ENCODE peak calls at places on chromosomes 2 and 18, in four cellular contexts. H is suprapubic skin, K is esophagus muscularis mucosa, C is H1. L is an unnamed sample.

GRCh38 chr2:135494503-135494902 is 36.5 kb downstream of the ZRANB3 start:
- DNase-seq in K (no peak), C (no peak), H (no peak), L (no peak)

GRCh38 chr2:138335036-138335435 is 166.5 kb upstream of the SPOPL start:
- DNase-seq in K (no peak), H (no peak), C (no peak), L (no peak)

GRCh38 chr2:59850554-59850953 is 702.9 kb downstream of the BCL11A start:
- DNase-seq in C (no peak), K (no peak), H (no peak), L (no peak)

GRCh38 chr2:37344453-37345361 is at the start of gene QPCT:
- DNase-seq in H (peak), K (no peak), C (no peak), L (peak)

GRCh38 chr2:234142530-234142929 is 92.0 kb downstream of the SPP2 start:
- DNase-seq in K (no peak), C (no peak), H (no peak), L (no peak)

GRCh38 chr2:78681386-78681785 is 344.1 kb upstream of the REG3G start:
- DNase-seq in K (no peak), C (no peak), H (no peak), L (no peak)

GRCh38 chr18:74289137-74289536 is 2.6 kb downstream of the CYB5A start:
- DNase-seq in H (no peak), K (peak), C (no peak), L (no peak)

GRCh38 chr2:218002103-218002502 is 692 bp downstream of the TNS1 start:
- DNase-seq in C (no peak), H (no peak), K (no peak), L (no peak)

GRCh38 chr2:43225093-43225787 is 1.2 kb downstream of the ZFP36L2 start:
- DNase-seq in C (no peak), K (no peak), H (peak), L (peak)

GRCh38 chr2:240462073-240462703 is 26.7 kb downstream of the GPC1 start:
- DNase-seq in H (peak), C (no peak), K (no peak), L (peak)

GRCh38 chr2:169189123-169189522 is 119.8 kb downstream of the DHRS9 start:
- DNase-seq in K (no peak), C (no peak), H (no peak), L (no peak)

GRCh38 chr2:182616471-182617393 is 99.3 kb upstream of the DNAJC10 start:
- DNase-seq in H (no peak), C (no peak), K (no peak), L (no peak)

GRCh38 chr2:147110317-147110716 is 734.5 kb upstream of the ACVR2A start:
- DNase-seq in C (no peak), K (no peak), H (no peak), L (no peak)

GRCh38 chr18:45837283-45838070 is 12.0 kb downstream of the SIGLEC15 start:
- DNase-seq in C (peak), K (peak), H (no peak), L (peak)

GRCh38 chr2:118696786-118697465 is 150.5 kb downstream of the EN1 start:
- DNase-seq in H (no peak), K (no peak), C (no peak), L (no peak)

GRCh38 chr2:182694189-182694588 is 21.9 kb upstream of the DNAJC10 start:
- DNase-seq in H (no peak), K (no peak), C (no peak), L (no peak)

GRCh38 chr2:126885701-126886121 is 13.0 kb upstream of the TEX51 start:
- DNase-seq in C (no peak), H (peak), K (no peak), L (no peak)

GRCh38 chr2:39080152-39080551 is 40.7 kb downstream of the SOS1 start:
- DNase-seq in H (no peak), C (no peak), K (no peak), L (no peak)

GRCh38 chr2:134235771-134236170 is 18.1 kb upstream of the MGAT5 start:
- DNase-seq in H (no peak), K (no peak), C (no peak), L (no peak)

GRCh38 chr2:215404357-215404719 is 31.5 kb downstream of the FN1 start:
- DNase-seq in C (no peak), H (no peak), K (no peak), L (no peak)

GRCh38 chr2:241989074-241989473 is 119.5 kb downstream of the RTP5 start:
- DNase-seq in K (no peak), H (peak), C (no peak), L (no peak)

GRCh38 chr2:54806975-54807374 is 83.5 kb downstream of the EML6 start:
- DNase-seq in C (no peak), H (no peak), K (no peak), L (no peak)

GRCh38 chr2:54805255-54805654 is 81.8 kb downstream of the EML6 start:
- DNase-seq in H (no peak), K (no peak), C (no peak), L (no peak)

GRCh38 chr2:54809814-54810213 is 86.4 kb downstream of the EML6 start:
- DNase-seq in C (no peak), H (no peak), K (no peak), L (no peak)

GRCh38 chr2:54810236-54810635 is 86.8 kb downstream of the EML6 start:
- DNase-seq in H (no peak), C (no peak), K (no peak), L (no peak)

DNA sequence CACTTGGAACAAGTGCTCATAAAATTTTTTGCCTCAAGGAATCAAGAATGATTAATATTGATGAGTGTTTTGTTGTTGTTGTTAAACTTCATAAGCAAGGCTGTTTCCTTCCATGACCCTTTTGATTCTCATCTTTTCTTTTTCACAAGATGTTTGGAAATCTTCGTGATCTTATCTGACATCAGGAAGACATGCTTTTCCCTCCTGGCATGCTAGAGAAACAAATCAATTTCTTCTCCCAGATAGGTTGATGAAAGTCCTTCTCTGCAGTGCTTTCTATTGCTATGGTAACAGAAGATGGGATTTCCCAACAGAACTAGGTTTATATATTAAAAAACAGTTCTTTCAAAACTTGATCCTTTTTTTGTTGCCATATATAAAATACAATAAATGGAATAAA is 85.2 kb downstream of the EML6 start:
- DNase-seq in C (no peak), H (no peak), K (no peak), L (no peak)
- TF ChIP-seq EP300 in C (no peak), H (no peak), K (no peak), L (no peak)

GRCh38 chr2:71695235-71696120 is 242.1 kb downstream of the DYSF start:
- DNase-seq in K (no peak), H (no peak), C (no peak), L (no peak)

GRCh38 chr2:71694501-71695234 is 241.3 kb downstream of the DYSF start:
- DNase-seq in C (no peak), K (no peak), H (no peak), L (no peak)

GRCh38 chr2:71697106-71698010 is 244.0 kb downstream of the DYSF start:
- DNase-seq in C (no peak), H (no peak), K (no peak), L (peak)

GRCh38 chr2:71693286-71694270 is 240.2 kb downstream of the DYSF start:
- DNase-seq in H (no peak), K (no peak), C (no peak), L (no peak)

DNA sequence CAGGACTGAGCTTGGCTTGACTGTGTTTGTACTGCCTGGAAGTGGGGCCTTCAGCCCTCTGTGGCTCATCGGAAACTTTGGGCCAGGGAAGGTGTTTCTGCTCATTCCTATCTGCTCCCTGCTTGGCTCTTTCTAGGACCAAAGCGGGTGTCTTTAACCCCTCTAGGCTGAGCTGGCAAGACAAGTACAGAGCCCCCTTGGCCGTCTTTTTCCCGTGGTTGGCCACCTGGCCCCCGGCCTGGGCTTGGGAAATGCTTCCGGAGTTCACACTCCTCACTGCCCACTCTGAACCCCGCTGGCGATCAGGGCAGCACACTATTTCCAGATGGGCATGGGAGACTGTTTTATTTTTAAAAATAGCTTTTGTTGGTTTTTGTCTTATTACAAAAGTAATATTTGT is 243.0 kb downstream of the DYSF start:
- DNase-seq in C (no peak), K (no peak), H (no peak), L (no peak)
- TF ChIP-seq POLR2AphosphoS5 in C (no peak), K (no peak), H (no peak), L (no peak)

GRCh38 chr2:148922776-148923175 is 47.7 kb downstream of the KIF5C start:
- DNase-seq in H (no peak), C (no peak), K (peak), L (no peak)
- TF ChIP-seq EP300 in H (no peak), C (no peak), K (no peak), L (no peak)

GRCh38 chr18:62617793-62618591 is 95.2 kb downstream of the ZCCHC2 start:
- DNase-seq in C (no peak), K (no peak), H (peak), L (no peak)

GRCh38 chr18:62612721-62613120 is 89.9 kb downstream of the ZCCHC2 start:
- DNase-seq in K (no peak), H (peak), C (no peak), L (no peak)

GRCh38 chr18:62618735-62619134 is 95.9 kb downstream of the ZCCHC2 start:
- DNase-seq in C (no peak), H (peak), K (no peak), L (no peak)

GRCh38 chr18:62614499-62614898 is 91.7 kb downstream of the ZCCHC2 start:
- DNase-seq in C (no peak), H (peak), K (no peak), L (no peak)

DNA sequence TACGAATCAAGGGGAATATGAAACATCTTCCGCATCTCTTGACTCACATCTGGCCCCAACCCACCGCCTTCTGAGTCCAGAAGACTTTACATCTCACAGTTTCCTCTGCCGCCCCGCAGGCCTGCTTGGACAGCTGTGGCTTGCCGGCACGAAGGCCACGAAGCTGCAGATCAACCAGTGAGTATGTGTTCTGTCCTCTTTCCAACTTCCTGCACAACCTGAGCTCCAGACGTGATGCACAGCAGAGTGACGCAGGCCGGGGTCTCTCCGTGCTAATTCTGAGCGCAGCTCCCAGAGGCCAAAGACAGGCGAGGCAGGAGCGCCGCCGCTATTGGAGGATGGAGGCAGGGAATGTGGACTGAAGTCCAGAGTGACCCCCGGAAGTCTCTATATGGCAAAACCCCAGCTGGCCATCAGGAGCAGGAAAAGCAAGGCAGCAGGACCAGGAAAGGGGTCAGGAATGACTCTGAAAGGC is 93.5 kb downstream of the ZCCHC2 start:
- DNase-seq in H (peak), K (no peak), C (no peak), L (no peak)
- TF ChIP-seq POLR2AphosphoS5 in H (no peak), K (no peak), C (no peak), L (no peak)

GRCh38 chr2:104476563-104476988 is 377.3 kb upstream of the POU3F3 start:
- DNase-seq in H (no peak), K (no peak), C (no peak), L (no peak)

GRCh38 chr2:104472076-104472475 is 381.8 kb upstream of the POU3F3 start:
- DNase-seq in C (no peak), K (no peak), H (no peak), L (no peak)

GRCh38 chr2:104476075-104476474 is 377.8 kb upstream of the POU3F3 start:
- DNase-seq in H (no peak), C (no peak), K (no peak), L (no peak)

GRCh38 chr2:104473568-104473967 is 380.3 kb upstream of the POU3F3 start:
- DNase-seq in K (no peak), H (no peak), C (no peak), L (no peak)

DNA sequence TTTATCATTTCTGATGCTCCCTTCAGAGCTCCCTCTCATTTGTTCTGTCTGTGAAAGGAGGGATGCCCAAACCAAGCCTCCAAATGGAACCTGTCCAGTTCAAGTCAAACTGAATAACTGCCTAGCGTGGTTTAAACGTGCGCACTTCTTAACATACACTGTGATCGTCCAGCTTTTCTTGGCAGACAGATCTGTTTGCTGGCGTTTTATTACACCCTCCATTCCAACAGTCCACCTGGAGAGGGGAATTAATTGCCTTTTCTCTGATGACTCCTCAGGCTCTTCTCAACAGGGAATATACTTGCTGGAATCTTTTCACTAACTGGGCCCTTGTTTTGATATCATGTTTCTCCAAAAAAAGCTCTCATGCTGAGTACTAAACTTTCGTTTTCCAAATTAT is 379.2 kb upstream of the POU3F3 start:
- DNase-seq in C (no peak), H (no peak), K (no peak), L (no peak)
- TF ChIP-seq EP300 in C (no peak), H (no peak), K (no peak), L (no peak)

GRCh38 chr2:219406861-219407230 is 11.3 kb upstream of the DES start:
- DNase-seq in K (no peak), H (no peak), C (no peak), L (peak)
- TF ChIP-seq POLR2AphosphoS5 in K (peak), H (no peak), C (no peak), L (peak)

DNA sequence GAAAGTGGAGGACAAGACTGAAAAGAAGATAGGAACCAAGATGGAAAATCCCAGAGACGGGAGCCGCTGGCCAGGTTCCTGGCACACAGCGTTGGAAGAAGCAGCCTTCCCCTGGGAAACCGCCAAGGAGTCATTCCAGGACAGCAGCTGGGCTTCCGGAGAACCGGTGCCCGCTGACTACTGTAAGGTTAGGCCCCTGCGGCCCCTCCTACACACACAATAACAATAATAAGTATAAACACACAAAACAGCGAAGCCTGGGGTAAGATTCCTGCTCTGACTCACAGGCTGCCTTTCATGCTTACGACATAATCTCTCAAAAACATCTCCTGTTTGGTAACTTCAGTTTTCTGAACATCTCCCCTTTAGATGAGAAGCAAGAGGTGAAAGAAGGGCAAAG is 28.1 kb upstream of the MYCN start:
- DNase-seq in K (peak), H (no peak), C (no peak), L (peak)
- TF ChIP-seq EP300 in K (no peak), H (no peak), C (no peak), L (no peak)

DNA sequence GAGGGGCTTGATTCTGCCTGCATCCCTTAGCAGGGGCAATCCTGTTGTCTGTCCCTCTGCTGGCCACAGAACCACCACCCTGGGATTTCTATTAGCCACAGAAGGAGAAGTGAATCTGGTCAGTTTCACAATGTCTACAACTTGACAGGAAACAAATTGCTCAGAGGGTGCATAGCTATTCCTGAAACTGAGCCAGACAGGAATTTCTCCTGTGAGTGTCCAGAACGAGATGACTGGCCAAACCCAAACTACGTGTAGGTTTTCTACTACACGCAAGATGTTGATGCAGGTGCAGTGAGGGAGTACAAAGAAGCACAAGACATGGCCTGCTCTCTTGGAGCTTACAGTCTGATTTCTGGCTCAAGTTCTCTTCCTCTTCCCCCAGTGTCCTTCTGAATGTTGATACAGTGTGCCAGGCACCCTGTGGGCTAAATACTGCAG is 201.9 kb downstream of the CLIP4 start:
- DNase-seq in K (no peak), H (no peak), C (no peak), L (peak)
- TF ChIP-seq POLR2AphosphoS5 in K (peak), H (no peak), C (no peak), L (peak)

DNA sequence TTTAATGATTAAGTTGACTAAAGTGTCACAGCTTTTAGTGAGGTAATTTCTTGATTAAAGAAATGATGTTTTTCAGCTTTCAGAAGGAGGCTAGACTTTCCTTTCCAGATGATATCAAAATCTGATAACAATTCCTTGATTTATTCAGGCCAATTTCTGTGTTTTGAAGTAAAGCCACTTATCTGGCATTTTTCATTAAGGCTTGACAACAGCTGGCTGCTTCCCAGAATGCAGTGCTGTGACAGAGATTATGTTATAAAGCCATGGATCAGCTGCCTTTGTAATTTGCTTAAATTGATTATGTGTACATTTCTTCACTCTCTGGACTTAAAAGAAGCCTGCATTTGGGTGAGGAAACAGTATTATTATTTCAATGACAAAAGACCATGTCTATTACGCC is 136.0 kb downstream of the PLCL1 start:
- DNase-seq in H (no peak), C (no peak), K (no peak), L (no peak)
- TF ChIP-seq EP300 in H (no peak), C (no peak), K (no peak), L (no peak)